ENCODE peak calls at places on chromosomes 11 and 22, in seven cellular contexts. X is IMR-90, L is SK-N-SH, Y is K562, W is A549, U is HepG2, R is H1. F is an unnamed sample.

GRCh38 chr11:27282806-27283205 is 80.2 kb downstream of the CCDC34 start:
- DNase-seq in X (no peak), L (no peak), Y (no peak), W (peak; percentile 45), U (no peak), R (no peak), F (no peak)

GRCh38 chr11:65129649-65130441 is 4.5 kb downstream of the SYVN1 start:
- DNase-seq in X (no peak), L (no peak), Y (no peak), W (no peak), U (no peak), R (no peak), F (no peak)

GRCh38 chr11:118206612-118207031 is 18.2 kb downstream of the JAML start:
- DNase-seq in X (no peak), L (no peak), Y (no peak), W (no peak), U (no peak), R (no peak), F (no peak)

GRCh38 chr11:126832387-126832786 is 168.2 kb downstream of the KIRREL3 start:
- DNase-seq in X (no peak), L (peak; percentile 44), Y (no peak), W (no peak), U (no peak), R (no peak), F (no peak)

GRCh38 chr22:44057411-44057987 is 33.4 kb downstream of the PARVB start:
- DNase-seq in X (no peak), L (no peak), Y (no peak), W (no peak), U (no peak), R (no peak), F (no peak)

GRCh38 chr11:65293909-65294381 is 20.7 kb upstream of the CDC42EP2 start:
- DNase-seq in X (no peak), L (no peak), Y (no peak), W (no peak), U (no peak), R (no peak), F (no peak)

GRCh38 chr11:88363004-88363403 is 25.5 kb upstream of the CTSC start:
- DNase-seq in X (no peak), L (no peak), Y (no peak), W (no peak), U (no peak), R (no peak), F (no peak)

GRCh38 chr11:87036756-87037449 is 831 bp upstream of the TMEM135 start:
- DNase-seq in X (no peak), L (no peak), Y (peak; percentile 56), W (peak; percentile 32), U (peak; percentile 76), R (no peak), F (no peak)

GRCh38 chr22:32030508-32031247 is 12.4 kb upstream of the SLC5A1 start:
- DNase-seq in X (no peak), L (no peak), Y (no peak), W (no peak), U (no peak), R (no peak), F (no peak)

GRCh38 chr11:134037093-134037908 is 31.6 kb upstream of the JAM3 start:
- DNase-seq in X (peak; percentile 59), L (peak; percentile 84), Y (peak; percentile 63), W (peak; percentile 15), U (no peak), R (peak; percentile 83), F (peak; percentile 7)

GRCh38 chr22:39534591-39535301 is 2.2 kb upstream of the RPS19BP1 start:
- DNase-seq in X (peak; percentile 53), L (peak; percentile 83), Y (peak; percentile 72), W (peak; percentile 62), U (peak; percentile 54), R (peak; percentile 99), F (no peak)

GRCh38 chr11:433641-434040 is 8.2 kb downstream of the ANO9 start:
- DNase-seq in X (no peak), L (peak; percentile 28), Y (no peak), W (no peak), U (no peak), R (no peak), F (no peak)

GRCh38 chr11:60172011-60172410 is 10.9 kb downstream of the MS4A6A start:
- DNase-seq in X (no peak), L (no peak), Y (no peak), W (no peak), U (no peak), R (no peak), F (no peak)

GRCh38 chr11:9274499-9275228 is 9.5 kb upstream of the DENND5A start:
- DNase-seq in X (no peak), L (no peak), Y (no peak), W (no peak), U (no peak), R (no peak), F (no peak)

GRCh38 chr11:134923441-134923840 is 511.4 kb upstream of the B3GAT1 start:
- DNase-seq in X (no peak), L (no peak), Y (no peak), W (no peak), U (no peak), R (no peak), F (no peak)

GRCh38 chr11:295351-296205 is 3.7 kb downstream of the IFITM5 start:
- DNase-seq in X (no peak), L (no peak), Y (no peak), W (no peak), U (no peak), R (no peak), F (no peak)

GRCh38 chr22:24423519-24424000 is 3.8 kb upstream of the ADORA2A start:
- DNase-seq in X (no peak), L (peak; percentile 96), Y (peak; percentile 85), W (peak; percentile 21), U (no peak), R (peak; percentile 92), F (no peak)

GRCh38 chr22:26321469-26321913 is 107.6 kb upstream of the ASPHD2 start:
- DNase-seq in X (peak; percentile 45), L (no peak), Y (peak; percentile 15), W (peak; percentile 9), U (no peak), R (no peak), F (no peak)

GRCh38 chr11:124510279-124510678 is 33.2 kb downstream of the OR8B12 start:
- DNase-seq in X (no peak), L (no peak), Y (no peak), W (no peak), U (no peak), R (no peak), F (no peak)

GRCh38 chr11:70243912-70244652 is 26.4 kb upstream of the PPFIA1 start:
- DNase-seq in X (no peak), L (no peak), Y (no peak), W (peak; percentile 24), U (no peak), R (no peak), F (no peak)

GRCh38 chr22:24323695-24324094 is 53.1 kb downstream of the SPECC1L start:
- DNase-seq in X (no peak), L (no peak), Y (no peak), W (no peak), U (no peak), R (no peak), F (no peak)

GRCh38 chr22:26990503-26991189 is 333.3 kb downstream of the MIAT start:
- DNase-seq in X (no peak), L (no peak), Y (no peak), W (no peak), U (no peak), R (no peak), F (no peak)

GRCh38 chr11:69964247-69964643 is 113.9 kb upstream of the ANO1 start:
- DNase-seq in X (no peak), L (no peak), Y (no peak), W (no peak), U (no peak), R (no peak), F (no peak)

GRCh38 chr11:129785383-129786111 is 30.1 kb upstream of the TMEM45B start:
- DNase-seq in X (peak; percentile 1), L (peak; percentile 11), Y (no peak), W (peak; percentile 8), U (peak; percentile 41), R (no peak), F (no peak)
- TF ChIP-seq RFX5 in X (no peak), L (no peak), Y (no peak), W (no peak), U (no peak), R (no peak), F (no peak)

DNA sequence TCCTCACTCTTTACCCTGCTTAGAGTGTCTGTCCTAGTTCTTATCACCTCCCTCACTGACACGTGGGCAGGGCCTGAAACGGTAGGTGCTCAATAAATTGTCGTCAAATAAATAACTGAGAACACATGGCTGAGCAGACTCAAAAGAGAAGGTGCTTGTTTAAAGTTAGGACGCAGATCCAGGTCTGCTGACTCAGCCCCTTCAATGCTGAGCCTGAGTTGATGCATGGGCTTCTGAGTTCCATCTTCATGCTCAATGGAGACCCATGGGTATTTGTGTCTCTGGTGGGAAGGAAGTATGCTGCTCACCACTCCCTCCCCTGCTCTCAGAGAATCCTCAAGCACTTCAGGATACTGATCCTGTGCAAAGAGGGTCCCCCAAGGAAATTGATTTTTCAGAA is 67.5 kb downstream of the FLI1 start:
- DNase-seq in X (no peak), L (no peak), Y (no peak), W (no peak), U (no peak), R (no peak), F (no peak)
- TF ChIP-seq CTCF in X (no peak), L (no peak), Y (no peak), W (no peak), U (no peak), R (no peak), F (no peak)

DNA sequence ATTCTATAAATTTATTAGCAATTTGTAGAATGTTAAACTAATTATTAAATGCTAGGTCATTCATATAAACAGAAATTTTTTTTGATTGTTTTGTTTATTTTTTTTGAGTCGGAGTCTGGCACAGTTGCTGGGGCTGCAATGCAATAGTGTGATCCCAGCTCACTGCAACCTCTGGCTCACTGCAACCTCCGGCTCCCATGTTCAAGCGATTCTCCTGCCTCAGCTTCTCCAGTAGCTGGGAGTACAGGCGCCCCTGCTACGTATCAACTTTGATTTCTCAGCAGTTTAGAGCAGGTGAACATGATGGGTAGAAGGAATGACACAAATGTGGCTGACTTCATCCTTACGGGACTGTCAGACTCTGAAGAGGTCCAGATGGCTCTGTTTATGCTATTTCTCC is at the start of gene OR8H3:
- DNase-seq in X (no peak), L (no peak), Y (no peak), W (no peak), U (no peak), R (no peak), F (no peak)
- TF ChIP-seq RFX5 in X (no peak), L (no peak), Y (no peak), W (no peak), U (no peak), R (no peak), F (no peak)

DNA sequence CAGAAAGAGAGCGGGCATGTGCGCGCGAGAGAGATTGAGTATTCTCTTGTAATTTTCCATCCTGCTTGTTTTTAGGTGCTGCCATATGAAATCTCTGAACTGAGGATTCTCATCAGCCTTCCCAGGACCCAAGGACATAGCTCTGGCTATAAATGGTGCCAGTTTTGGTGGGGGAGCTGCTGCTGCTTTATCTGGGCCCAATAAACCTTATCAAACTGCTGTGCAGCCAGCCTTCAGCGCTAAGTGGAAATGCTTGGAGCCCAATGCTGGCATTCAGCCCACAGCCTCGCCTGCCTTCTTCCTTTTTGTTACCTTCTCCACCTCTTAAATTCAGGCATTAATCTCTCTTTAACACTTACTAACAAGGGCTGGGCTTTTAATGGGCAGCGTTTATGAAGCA is 2.4 kb upstream of the ZBTB16 start:
- DNase-seq in X (no peak), L (no peak), Y (no peak), W (no peak), U (no peak), R (no peak), F (no peak)
- TF ChIP-seq CTCF in X (no peak), L (no peak), Y (no peak), W (no peak), U (no peak), R (no peak), F (no peak)

GRCh38 chr11:131684111-131685060 is 314.0 kb downstream of the NTM start:
- DNase-seq in X (no peak), L (no peak), Y (no peak), W (no peak), U (no peak), R (peak; percentile 39), F (no peak)
- TF ChIP-seq RFX5 in X (no peak), L (no peak), Y (no peak), W (no peak), U (no peak), R (no peak), F (no peak)